ENCODE peak calls at places on chromosomes 6 and 20, in four cellular contexts. V is H1, S is H9, U is mesenchymal stem cell. B is an unnamed sample.

GRCh38 chr6:45619994-45620471 is 242.3 kb upstream of the SUPT3H start:
- DNase-seq in V (peak), S (no peak), U (peak), B (no peak)

GRCh38 chr20:17693534-17694001 is 6.2 kb upstream of the BANF2 start:
- DNase-seq in V (no peak), S (no peak), U (no peak), B (no peak)

GRCh38 chr6:136526196-136526930 is 23.9 kb downstream of the MAP7 start:
- DNase-seq in V (peak), S (peak), U (peak), B (no peak)

GRCh38 chr6:32885698-32886286 is 31.8 kb downstream of the PSMB9 start:
- DNase-seq in V (no peak), S (no peak), U (peak), B (peak)

GRCh38 chr20:48069626-48070025 is 284.3 kb upstream of the SULF2 start:
- DNase-seq in V (no peak), S (no peak), U (no peak), B (no peak)

GRCh38 chr6:31042801-31043200 is 32.5 kb downstream of the MUC22 start:
- DNase-seq in V (peak), S (peak), U (peak), B (peak)

GRCh38 chr6:32108094-32108627 is 977 bp downstream of the TNXB start:
- DNase-seq in V (no peak), S (no peak), U (peak), B (no peak)

GRCh38 chr20:25055711-25056492 is 2.0 kb downstream of the ACSS1 start:
- DNase-seq in V (no peak), S (no peak), U (no peak), B (no peak)

GRCh38 chr6:155913816-155914215 is 458.2 kb upstream of the NOX3 start:
- DNase-seq in V (no peak), S (no peak), U (no peak), B (no peak)

GRCh38 chr6:41935190-41935569 is 6.4 kb downstream of the CCND3 start:
- DNase-seq in V (no peak), S (no peak), U (no peak), B (no peak)

GRCh38 chr6:41937472-41937871 is 4.1 kb downstream of the CCND3 start:
- DNase-seq in V (no peak), S (no peak), U (no peak), B (no peak)

GRCh38 chr6:41934278-41935189 is 7.1 kb downstream of the CCND3 start:
- DNase-seq in V (no peak), S (no peak), U (no peak), B (no peak)

GRCh38 chr6:41936073-41936837 is 5.4 kb downstream of the CCND3 start:
- DNase-seq in V (peak), S (peak), U (peak), B (peak)

GRCh38 chr6:41935685-41936072 is 5.9 kb downstream of the CCND3 start:
- DNase-seq in V (peak), S (peak), U (no peak), B (no peak)
- H2BK12ac ChIP-seq in V (no peak), S (no peak), U (no peak), B (no peak)

DNA sequence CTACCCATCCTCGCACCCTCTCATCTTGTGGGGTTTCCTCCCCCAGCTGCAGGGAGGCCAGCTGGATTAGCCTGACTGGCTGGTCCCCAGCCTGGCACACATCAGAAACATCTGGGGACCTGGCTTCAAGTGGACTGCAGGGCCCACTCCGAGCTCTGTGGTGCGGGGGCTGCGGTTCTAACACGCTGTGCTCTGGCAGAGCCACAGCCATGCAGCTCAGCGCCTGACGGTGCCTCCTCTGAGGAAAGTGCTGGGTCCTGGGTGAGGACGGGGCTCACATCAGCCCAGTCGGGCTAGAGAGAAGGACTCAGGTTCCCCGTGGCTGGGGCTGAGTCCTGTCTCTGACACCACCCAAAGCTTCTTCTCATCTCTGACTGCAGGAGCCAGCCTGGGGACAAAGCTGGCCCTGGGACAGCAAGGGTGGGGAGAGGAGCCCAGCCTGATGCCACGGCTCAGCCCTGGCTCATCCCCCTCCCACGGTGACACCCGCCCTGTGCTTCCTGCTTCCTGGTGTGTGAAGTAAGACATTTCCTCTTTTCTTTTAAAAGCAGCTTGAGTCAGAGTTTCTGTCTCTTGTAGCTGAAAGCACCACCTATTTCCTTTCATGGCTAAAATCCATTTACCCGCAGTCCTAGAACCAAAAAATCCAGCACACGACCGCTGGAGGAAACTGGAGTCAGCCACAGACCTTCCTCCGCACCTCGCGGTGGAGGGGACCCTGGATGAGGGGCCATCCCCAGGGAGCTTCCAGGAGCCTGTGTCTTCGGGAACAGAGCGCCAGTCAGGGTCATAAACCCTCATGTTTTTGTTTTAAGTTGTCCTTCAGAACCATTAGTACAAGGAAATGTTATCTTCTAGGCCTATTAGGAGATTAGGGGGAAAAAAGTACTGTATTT is 127.3 kb upstream of the AFDN start:
- DNase-seq in V (no peak), S (no peak), U (peak), B (peak)
- H2BK12ac ChIP-seq in V (peak), S (no peak), U (peak), B (peak)

GRCh38 chr6:111661541-111662041 is 55.9 kb upstream of the TRAF3IP2 start:
- DNase-seq in V (peak), S (peak), U (no peak), B (no peak)
- H2BK12ac ChIP-seq in V (no peak), S (no peak), U (peak), B (no peak)

DNA sequence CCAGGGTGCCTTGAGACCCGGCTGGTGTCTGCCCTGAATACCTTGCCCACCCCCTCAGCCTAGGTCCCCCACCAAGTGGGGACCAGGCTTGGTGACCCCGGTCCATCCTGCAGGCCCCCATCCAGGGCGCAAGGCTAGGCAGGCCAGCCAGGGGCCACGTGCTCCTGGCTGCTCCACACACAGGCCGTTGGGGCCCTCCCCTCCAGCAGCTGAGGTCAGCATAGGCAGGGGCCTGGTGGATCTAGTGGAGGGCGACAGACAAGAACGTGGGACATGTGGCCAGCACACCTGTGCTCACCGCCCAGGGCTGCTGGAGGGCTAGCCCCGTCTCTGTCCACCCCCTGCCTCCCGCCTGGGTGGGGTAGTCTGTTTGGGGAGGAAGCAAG is 7.5 kb upstream of the HRH3 start:
- DNase-seq in V (no peak), S (no peak), U (no peak), B (no peak)
- H2BK12ac ChIP-seq in V (peak), S (no peak), U (no peak), B (no peak)

GRCh38 chr6:42704937-42705374 is 17.4 kb downstream of the PRPH2 start:
- DNase-seq in V (no peak), S (peak), U (no peak), B (peak)
- H2BK12ac ChIP-seq in V (no peak), S (no peak), U (no peak), B (no peak)

GRCh38 chr20:61370841-61371303 is 118.8 kb downstream of the CDH4 start:
- DNase-seq in V (no peak), S (no peak), U (no peak), B (no peak)

GRCh38 chr20:61372151-61373054 is 120.3 kb downstream of the CDH4 start:
- DNase-seq in V (no peak), S (no peak), U (peak), B (no peak)

GRCh38 chr20:61373055-61373399 is 121.0 kb downstream of the CDH4 start:
- DNase-seq in V (no peak), S (no peak), U (no peak), B (no peak)

GRCh38 chr20:61371501-61372150 is 119.6 kb downstream of the CDH4 start:
- DNase-seq in V (no peak), S (no peak), U (peak), B (no peak)

DNA sequence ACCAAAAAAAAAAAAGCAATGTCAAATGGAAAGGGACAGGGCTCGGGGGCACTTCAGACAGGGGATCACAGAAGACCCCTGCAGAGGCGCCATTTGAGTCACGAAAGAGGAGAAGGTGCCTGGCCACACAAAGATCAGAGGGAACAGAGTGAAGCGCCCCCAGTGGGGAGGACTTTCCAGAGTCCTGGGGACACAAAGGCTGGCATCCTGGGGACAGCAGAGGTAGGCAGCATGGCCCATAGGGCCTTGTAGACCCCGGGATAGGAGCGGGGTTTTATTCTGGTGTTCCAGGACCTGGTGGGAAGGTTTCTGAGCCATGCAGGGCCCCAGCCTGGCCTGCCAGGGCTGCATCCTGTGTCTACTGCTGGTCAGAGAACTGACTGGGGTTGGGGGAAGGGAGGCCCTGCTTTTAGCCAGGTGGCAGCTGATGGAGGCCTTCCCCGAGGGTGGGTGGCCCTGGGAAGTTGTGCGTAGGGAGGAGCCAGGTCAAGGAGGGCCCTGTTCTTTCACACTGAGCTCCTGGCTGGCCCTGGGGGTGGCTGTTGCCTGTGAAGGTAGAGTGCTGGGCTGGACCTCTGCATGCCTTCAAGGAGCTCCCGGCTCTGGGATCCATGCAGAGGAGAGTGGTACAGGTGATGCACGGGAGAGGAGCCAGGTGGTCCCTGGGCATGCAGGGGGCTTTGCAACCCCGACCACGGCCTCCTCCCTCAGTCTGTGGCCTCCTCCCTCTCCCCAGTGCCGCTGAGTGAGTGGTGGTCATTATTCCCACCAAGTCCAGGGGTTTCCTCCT is 117.9 kb downstream of the CDH4 start:
- DNase-seq in V (no peak), S (no peak), U (no peak), B (no peak)
- H2BK12ac ChIP-seq in V (no peak), S (no peak), U (no peak), B (no peak)